ENCODE peak calls at places on chromosomes 4 and X, in four cellular contexts. One of them, this sample, is unnamed.

GRCh38 chrX:66635360-66635759 is 3.5 kb downstream of the EDA2R start:
- DNase-seq in uterus: no peak
- DNase-seq in sigmoid colon: no peak
- DNase-seq in transverse colon: no peak
- DNase-seq in this sample: no peak

GRCh38 chr4:66123195-66123594 is 452.9 kb upstream of the EPHA5 start:
- DNase-seq in uterus: no peak
- DNase-seq in sigmoid colon: no peak
- DNase-seq in transverse colon: no peak
- DNase-seq in this sample: no peak

GRCh38 chr4:182643801-182644311 is 273.3 kb downstream of the DCTD start:
- DNase-seq in uterus: no peak
- DNase-seq in sigmoid colon: no peak
- DNase-seq in transverse colon: no peak
- DNase-seq in this sample: no peak

GRCh38 chr4:152696764-152697250 is 17.0 kb upstream of the TMEM154 start:
- DNase-seq in uterus: no peak
- DNase-seq in sigmoid colon: no peak
- DNase-seq in transverse colon: peak; percentile 50
- DNase-seq in this sample: peak; percentile 35

GRCh38 chr4:140098481-140099132 is 55.4 kb downstream of the MAML3 start:
- DNase-seq in uterus: no peak
- DNase-seq in sigmoid colon: no peak
- DNase-seq in transverse colon: no peak
- DNase-seq in this sample: no peak

GRCh38 chr4:2254665-2255500 is 7.0 kb downstream of the MXD4 start:
- DNase-seq in uterus: no peak
- DNase-seq in sigmoid colon: peak; percentile 57
- DNase-seq in transverse colon: no peak
- DNase-seq in this sample: no peak

GRCh38 chrX:118807151-118808017 is 16.2 kb upstream of the ZCCHC12 start:
- DNase-seq in uterus: peak; percentile 46
- DNase-seq in sigmoid colon: no peak
- DNase-seq in transverse colon: peak; percentile 47
- DNase-seq in this sample: no peak

GRCh38 chr4:85496933-85497332 is 22.0 kb downstream of the ARHGAP24 start:
- DNase-seq in uterus: no peak
- DNase-seq in sigmoid colon: no peak
- DNase-seq in transverse colon: no peak
- DNase-seq in this sample: no peak

GRCh38 chrX:49208399-49208798 is 8.4 kb upstream of the SYP start:
- DNase-seq in uterus: no peak
- DNase-seq in sigmoid colon: no peak
- DNase-seq in transverse colon: no peak
- DNase-seq in this sample: no peak

GRCh38 chr4:79331126-79331876 is 5.4 kb upstream of the NAA11 start:
- DNase-seq in uterus: no peak
- DNase-seq in sigmoid colon: no peak
- DNase-seq in transverse colon: no peak
- DNase-seq in this sample: no peak

GRCh38 chrX:37302569-37302968 is 46.6 kb upstream of the PRRG1 start:
- DNase-seq in uterus: no peak
- DNase-seq in sigmoid colon: no peak
- DNase-seq in transverse colon: peak; percentile 12
- DNase-seq in this sample: no peak

GRCh38 chr4:53601251-53601764 is 10.0 kb upstream of the LNX1 start:
- DNase-seq in uterus: no peak
- DNase-seq in sigmoid colon: no peak
- DNase-seq in transverse colon: peak; percentile 29
- DNase-seq in this sample: no peak

GRCh38 chrX:102711872-102712215 is 404 bp upstream of the GPRASP2 start:
- DNase-seq in uterus: no peak
- DNase-seq in sigmoid colon: no peak
- DNase-seq in transverse colon: no peak
- DNase-seq in this sample: no peak

GRCh38 chrX:102712967-102713677 is 874 bp downstream of the GPRASP2 start:
- DNase-seq in uterus: peak; percentile 68
- DNase-seq in sigmoid colon: peak; percentile 88
- DNase-seq in transverse colon: peak; percentile 55
- DNase-seq in this sample: peak; percentile 15

GRCh38 chrX:102714994-102715393 is 2.7 kb downstream of the GPRASP2 start:
- DNase-seq in uterus: no peak
- DNase-seq in sigmoid colon: no peak
- DNase-seq in transverse colon: no peak
- DNase-seq in this sample: no peak

GRCh38 chrX:102708900-102709299 is 3.3 kb upstream of the GPRASP2 start:
- DNase-seq in uterus: no peak
- DNase-seq in sigmoid colon: no peak
- DNase-seq in transverse colon: no peak
- DNase-seq in this sample: no peak

DNA sequence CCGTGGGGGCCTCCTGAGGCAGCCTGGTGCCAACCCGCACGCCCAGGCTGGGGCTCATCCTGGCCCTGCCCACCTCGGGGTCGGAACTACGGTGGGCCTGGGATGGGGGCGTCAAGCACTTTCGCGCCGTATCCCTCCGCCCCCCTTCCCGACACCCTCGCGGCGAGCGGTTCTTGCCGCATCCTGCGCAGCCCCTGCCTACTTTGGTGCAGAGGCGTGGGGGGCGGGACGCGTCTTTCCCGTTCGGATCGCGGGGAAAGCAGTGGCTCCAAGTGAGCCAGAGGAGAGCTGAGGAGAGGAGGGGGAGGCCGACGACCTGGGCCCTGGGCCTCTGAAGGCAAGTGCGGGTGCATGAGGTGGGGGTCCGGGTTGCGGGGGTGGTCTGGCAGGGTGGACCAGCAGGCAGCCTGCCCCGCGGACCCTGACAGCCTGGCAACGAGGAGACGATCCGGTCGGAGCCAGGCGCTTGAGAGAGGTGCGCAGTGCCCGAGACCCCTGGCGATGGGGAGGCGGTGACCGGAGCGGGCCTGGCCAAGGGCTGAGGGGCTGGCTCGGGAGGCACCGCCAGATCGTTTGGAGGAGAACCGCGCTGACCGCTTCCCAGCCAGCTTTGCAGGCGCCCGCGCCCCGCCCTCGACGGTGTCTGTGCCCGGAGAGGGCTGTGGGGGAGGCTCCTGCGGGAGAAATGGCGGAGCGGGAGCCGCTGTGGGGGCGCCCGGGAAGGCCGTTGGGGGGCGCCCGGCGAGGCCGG is at the start of gene GPRASP2:
- DNase-seq in uterus: peak; percentile 61
- DNase-seq in sigmoid colon: peak; percentile 81
- DNase-seq in transverse colon: peak; percentile 38
- DNase-seq in this sample: peak; percentile 14
- TF ChIP-seq POLR2A in uterus: peak; percentile 18
- TF ChIP-seq POLR2A in sigmoid colon: no peak
- TF ChIP-seq POLR2A in transverse colon: no peak
- TF ChIP-seq POLR2A in this sample: no peak

DNA sequence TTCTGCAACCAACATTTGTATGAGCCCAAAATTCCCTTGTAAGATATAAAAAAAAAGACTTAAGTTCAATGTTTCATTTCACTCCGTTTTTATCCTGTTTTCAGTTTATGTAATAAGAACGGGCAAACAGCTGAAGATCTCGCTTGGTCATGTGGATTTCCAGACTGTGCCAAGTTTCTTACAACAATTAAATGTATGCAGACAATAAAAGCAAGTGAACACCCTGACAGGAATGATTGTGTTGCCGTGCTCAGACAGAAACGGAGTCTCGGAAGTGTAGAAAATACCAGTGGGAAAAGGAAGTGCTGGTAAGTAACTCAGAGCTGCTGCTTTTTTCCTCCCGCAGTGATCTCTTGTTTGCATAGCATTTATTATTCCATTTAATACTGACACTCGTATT is 2.8 kb downstream of the ANKRD37 start:
- DNase-seq in uterus: no peak
- DNase-seq in sigmoid colon: no peak
- DNase-seq in transverse colon: peak; percentile 48
- DNase-seq in this sample: no peak
- TF ChIP-seq POLR2A in uterus: no peak
- TF ChIP-seq POLR2A in sigmoid colon: no peak
- TF ChIP-seq POLR2A in transverse colon: peak; percentile 11
- TF ChIP-seq POLR2A in this sample: no peak

DNA sequence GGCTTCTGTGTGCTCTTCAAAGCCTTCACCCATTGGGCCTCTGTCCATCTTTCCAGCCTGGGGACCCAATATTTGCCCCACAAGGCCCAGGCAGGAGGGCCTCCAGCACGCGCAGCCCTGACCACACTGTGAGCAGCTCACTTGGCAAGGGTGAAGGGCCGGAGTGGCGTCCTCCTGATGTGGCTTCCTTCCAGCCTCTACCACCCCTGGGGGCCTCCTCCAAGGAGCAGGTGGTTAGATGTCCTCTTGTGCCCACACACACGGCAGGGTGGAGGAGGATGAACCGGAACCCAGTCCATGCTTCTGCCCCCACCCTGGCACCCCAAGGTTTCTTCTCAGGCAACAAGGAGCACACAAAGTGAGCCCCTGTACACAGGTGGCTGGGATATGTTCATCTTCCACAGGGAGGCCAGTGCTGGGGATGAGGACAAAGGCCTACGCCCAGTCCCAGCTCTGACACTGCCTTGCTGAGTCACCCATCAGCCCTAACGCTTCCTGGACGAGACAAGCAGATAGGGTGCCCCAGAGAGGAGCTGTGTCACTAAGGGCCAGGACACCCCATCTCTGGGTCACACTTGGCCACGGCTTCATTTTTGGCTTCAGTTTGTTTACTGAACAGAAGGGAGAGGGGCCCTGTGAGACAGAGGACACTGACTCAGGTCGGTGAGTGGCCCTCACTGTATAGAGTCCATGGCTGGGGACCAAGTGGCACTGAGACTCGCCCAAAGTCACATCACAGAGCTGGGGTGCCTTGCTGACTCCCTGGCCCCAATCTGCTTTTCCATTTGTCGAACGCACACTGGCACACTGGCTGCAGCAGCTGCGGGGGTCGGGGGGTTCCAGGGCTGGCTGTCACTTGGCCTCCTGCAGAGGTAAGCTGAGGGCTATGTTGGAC is 1.9 kb downstream of the UBL4A start:
- DNase-seq in uterus: no peak
- DNase-seq in sigmoid colon: peak; percentile 62
- DNase-seq in transverse colon: peak; percentile 36
- DNase-seq in this sample: no peak
- TF ChIP-seq POLR2A in uterus: no peak
- TF ChIP-seq POLR2A in sigmoid colon: no peak
- TF ChIP-seq POLR2A in transverse colon: no peak
- TF ChIP-seq POLR2A in this sample: no peak

GRCh38 chrX:19360903-19361302 is 17.2 kb downstream of the PDHA1 start:
- DNase-seq in uterus: no peak
- DNase-seq in sigmoid colon: peak; percentile 39
- DNase-seq in transverse colon: no peak
- DNase-seq in this sample: no peak

GRCh38 chrX:19361701-19362100 is 18.0 kb downstream of the PDHA1 start:
- DNase-seq in uterus: no peak
- DNase-seq in sigmoid colon: no peak
- DNase-seq in transverse colon: no peak
- DNase-seq in this sample: no peak
- TF ChIP-seq POLR2A in uterus: no peak
- TF ChIP-seq POLR2A in sigmoid colon: no peak
- TF ChIP-seq POLR2A in transverse colon: no peak
- TF ChIP-seq POLR2A in this sample: no peak

GRCh38 chrX:24025741-24026402 is 1.1 kb downstream of the KLHL15 start:
- DNase-seq in uterus: no peak
- DNase-seq in sigmoid colon: peak; percentile 79
- DNase-seq in transverse colon: no peak
- DNase-seq in this sample: no peak
- TF ChIP-seq POLR2A in uterus: peak; percentile 57
- TF ChIP-seq POLR2A in sigmoid colon: no peak
- TF ChIP-seq POLR2A in transverse colon: peak; percentile 11
- TF ChIP-seq POLR2A in this sample: no peak

DNA sequence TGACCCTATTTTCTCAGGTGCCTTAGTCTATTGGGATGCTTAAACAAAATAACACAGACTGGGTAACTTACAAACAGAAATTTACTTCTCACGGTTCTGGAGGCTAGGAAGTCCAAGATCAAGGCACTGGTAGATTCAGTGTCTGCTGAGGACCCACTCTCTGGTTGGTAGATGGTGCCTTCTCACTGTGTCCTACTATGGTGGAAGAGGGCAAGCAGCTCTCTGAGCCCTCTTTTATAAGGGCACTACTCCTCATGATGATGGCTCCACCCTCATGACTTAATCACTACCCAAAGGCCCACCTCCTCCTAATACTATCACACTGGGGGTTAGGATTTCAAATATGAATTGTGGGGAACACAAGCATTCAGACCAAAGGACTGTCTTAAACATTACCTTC is 11.8 kb downstream of the SMIM14 start:
- DNase-seq in uterus: no peak
- DNase-seq in sigmoid colon: no peak
- DNase-seq in transverse colon: no peak
- DNase-seq in this sample: no peak
- TF ChIP-seq POLR2A in uterus: no peak
- TF ChIP-seq POLR2A in sigmoid colon: no peak
- TF ChIP-seq POLR2A in transverse colon: no peak
- TF ChIP-seq POLR2A in this sample: no peak

This sample was measured in H54.